ENCODE peak calls at places on chromosomes 12 and 14, in ten cellular contexts. One of them, this sample, is unnamed.

GRCh38 chr12:57591567-57592325 is 754 bp downstream of the PIP4K2C start:
- DNase-seq in head of caudate nucleus: peak
- DNase-seq in left ventricle myocardium inferior: no peak
- DNase-seq in ascending aorta: no peak
- DNase-seq in uterus: no peak
- DNase-seq in cardiac muscle cell: peak
- DNase-seq in endodermal cell: peak
- DNase-seq in kidney tubule cell: peak
- DNase-seq in activated naive CD8-positive, alpha-beta T cell treated with anti-CD3 and anti-CD28 coated beads, Interleukin-2, amount 50 U/mL, for 24 hours: no peak
- DNase-seq in prostate gland: no peak
- DNase-seq in this sample: no peak

GRCh38 chr14:66109426-66109825 is 376.7 kb upstream of the CCDC196 start:
- DNase-seq in head of caudate nucleus: no peak
- DNase-seq in left ventricle myocardium inferior: no peak
- DNase-seq in ascending aorta: no peak
- DNase-seq in uterus: no peak
- DNase-seq in cardiac muscle cell: no peak
- DNase-seq in endodermal cell: no peak
- DNase-seq in kidney tubule cell: no peak
- DNase-seq in activated naive CD8-positive, alpha-beta T cell treated with anti-CD3 and anti-CD28 coated beads, Interleukin-2, amount 50 U/mL, for 24 hours: no peak
- DNase-seq in prostate gland: no peak
- DNase-seq in this sample: no peak

GRCh38 chr12:124493809-124494750 is 73.3 kb downstream of the NCOR2 start:
- DNase-seq in head of caudate nucleus: no peak
- DNase-seq in left ventricle myocardium inferior: no peak
- DNase-seq in ascending aorta: no peak
- DNase-seq in uterus: no peak
- DNase-seq in cardiac muscle cell: no peak
- DNase-seq in endodermal cell: no peak
- DNase-seq in kidney tubule cell: no peak
- DNase-seq in activated naive CD8-positive, alpha-beta T cell treated with anti-CD3 and anti-CD28 coated beads, Interleukin-2, amount 50 U/mL, for 24 hours: peak
- DNase-seq in prostate gland: no peak
- DNase-seq in this sample: peak

GRCh38 chr14:104724407-104724980 is 465 bp downstream of the ADSS1 start:
- DNase-seq in head of caudate nucleus: no peak
- DNase-seq in left ventricle myocardium inferior: peak
- DNase-seq in ascending aorta: no peak
- DNase-seq in uterus: peak
- DNase-seq in cardiac muscle cell: peak
- DNase-seq in endodermal cell: no peak
- DNase-seq in kidney tubule cell: peak
- DNase-seq in activated naive CD8-positive, alpha-beta T cell treated with anti-CD3 and anti-CD28 coated beads, Interleukin-2, amount 50 U/mL, for 24 hours: peak
- DNase-seq in prostate gland: no peak
- DNase-seq in this sample: no peak

GRCh38 chr14:63508033-63508432 is 35.1 kb downstream of the PPP2R5E start:
- DNase-seq in head of caudate nucleus: no peak
- DNase-seq in left ventricle myocardium inferior: no peak
- DNase-seq in ascending aorta: no peak
- DNase-seq in uterus: no peak
- DNase-seq in cardiac muscle cell: no peak
- DNase-seq in endodermal cell: no peak
- DNase-seq in kidney tubule cell: no peak
- DNase-seq in activated naive CD8-positive, alpha-beta T cell treated with anti-CD3 and anti-CD28 coated beads, Interleukin-2, amount 50 U/mL, for 24 hours: no peak
- DNase-seq in prostate gland: no peak
- DNase-seq in this sample: no peak

GRCh38 chr14:64722842-64723447 is 18.7 kb downstream of the PLEKHG3 start:
- DNase-seq in head of caudate nucleus: no peak
- DNase-seq in left ventricle myocardium inferior: no peak
- DNase-seq in ascending aorta: no peak
- DNase-seq in uterus: no peak
- DNase-seq in cardiac muscle cell: no peak
- DNase-seq in endodermal cell: no peak
- DNase-seq in kidney tubule cell: no peak
- DNase-seq in activated naive CD8-positive, alpha-beta T cell treated with anti-CD3 and anti-CD28 coated beads, Interleukin-2, amount 50 U/mL, for 24 hours: no peak
- DNase-seq in prostate gland: no peak
- DNase-seq in this sample: no peak

GRCh38 chr14:81818271-81818670 is 284.6 kb upstream of the SEL1L start:
- DNase-seq in head of caudate nucleus: no peak
- DNase-seq in left ventricle myocardium inferior: no peak
- DNase-seq in ascending aorta: no peak
- DNase-seq in uterus: no peak
- DNase-seq in cardiac muscle cell: no peak
- DNase-seq in endodermal cell: no peak
- DNase-seq in kidney tubule cell: no peak
- DNase-seq in activated naive CD8-positive, alpha-beta T cell treated with anti-CD3 and anti-CD28 coated beads, Interleukin-2, amount 50 U/mL, for 24 hours: no peak
- DNase-seq in prostate gland: no peak
- DNase-seq in this sample: no peak

GRCh38 chr14:61203059-61203753 is 77.9 kb downstream of the TMEM30B start:
- DNase-seq in head of caudate nucleus: no peak
- DNase-seq in left ventricle myocardium inferior: no peak
- DNase-seq in ascending aorta: no peak
- DNase-seq in uterus: no peak
- DNase-seq in cardiac muscle cell: no peak
- DNase-seq in endodermal cell: no peak
- DNase-seq in kidney tubule cell: no peak
- DNase-seq in activated naive CD8-positive, alpha-beta T cell treated with anti-CD3 and anti-CD28 coated beads, Interleukin-2, amount 50 U/mL, for 24 hours: no peak
- DNase-seq in prostate gland: no peak
- DNase-seq in this sample: no peak

GRCh38 chr14:85634205-85634604 is 104.3 kb downstream of the FLRT2 start:
- DNase-seq in head of caudate nucleus: no peak
- DNase-seq in left ventricle myocardium inferior: no peak
- DNase-seq in ascending aorta: no peak
- DNase-seq in uterus: no peak
- DNase-seq in cardiac muscle cell: no peak
- DNase-seq in endodermal cell: no peak
- DNase-seq in kidney tubule cell: peak
- DNase-seq in activated naive CD8-positive, alpha-beta T cell treated with anti-CD3 and anti-CD28 coated beads, Interleukin-2, amount 50 U/mL, for 24 hours: no peak
- DNase-seq in prostate gland: no peak
- DNase-seq in this sample: no peak

GRCh38 chr12:34391771-34392581 is 369.7 kb downstream of the ALG10 start:
- DNase-seq in head of caudate nucleus: peak
- DNase-seq in left ventricle myocardium inferior: peak
- DNase-seq in ascending aorta: no peak
- DNase-seq in uterus: no peak
- DNase-seq in cardiac muscle cell: no peak
- DNase-seq in endodermal cell: peak
- DNase-seq in kidney tubule cell: no peak
- DNase-seq in activated naive CD8-positive, alpha-beta T cell treated with anti-CD3 and anti-CD28 coated beads, Interleukin-2, amount 50 U/mL, for 24 hours: no peak
- DNase-seq in prostate gland: no peak
- DNase-seq in this sample: no peak

GRCh38 chr14:93962701-93963601 is 13.4 kb downstream of the ASB2 start:
- DNase-seq in head of caudate nucleus: peak
- DNase-seq in left ventricle myocardium inferior: no peak
- DNase-seq in ascending aorta: no peak
- DNase-seq in uterus: no peak
- DNase-seq in cardiac muscle cell: no peak
- DNase-seq in endodermal cell: no peak
- DNase-seq in kidney tubule cell: peak
- DNase-seq in activated naive CD8-positive, alpha-beta T cell treated with anti-CD3 and anti-CD28 coated beads, Interleukin-2, amount 50 U/mL, for 24 hours: peak
- DNase-seq in prostate gland: no peak
- DNase-seq in this sample: peak

GRCh38 chr14:50967719-50968266 is 23.5 kb upstream of the PYGL start:
- DNase-seq in head of caudate nucleus: no peak
- DNase-seq in left ventricle myocardium inferior: no peak
- DNase-seq in ascending aorta: no peak
- DNase-seq in uterus: no peak
- DNase-seq in cardiac muscle cell: no peak
- DNase-seq in endodermal cell: no peak
- DNase-seq in kidney tubule cell: no peak
- DNase-seq in activated naive CD8-positive, alpha-beta T cell treated with anti-CD3 and anti-CD28 coated beads, Interleukin-2, amount 50 U/mL, for 24 hours: no peak
- DNase-seq in prostate gland: no peak
- DNase-seq in this sample: no peak

GRCh38 chr14:65413739-65414045 is 1.2 kb downstream of the FUT8 start:
- DNase-seq in head of caudate nucleus: no peak
- DNase-seq in left ventricle myocardium inferior: no peak
- DNase-seq in ascending aorta: no peak
- DNase-seq in uterus: no peak
- DNase-seq in cardiac muscle cell: no peak
- DNase-seq in endodermal cell: no peak
- DNase-seq in kidney tubule cell: no peak
- DNase-seq in activated naive CD8-positive, alpha-beta T cell treated with anti-CD3 and anti-CD28 coated beads, Interleukin-2, amount 50 U/mL, for 24 hours: no peak
- DNase-seq in prostate gland: no peak
- DNase-seq in this sample: peak

GRCh38 chr12:132481771-132482745 is 7.9 kb upstream of the FBRSL1 start:
- DNase-seq in head of caudate nucleus: no peak
- DNase-seq in left ventricle myocardium inferior: no peak
- DNase-seq in ascending aorta: no peak
- DNase-seq in uterus: no peak
- DNase-seq in cardiac muscle cell: no peak
- DNase-seq in endodermal cell: no peak
- DNase-seq in kidney tubule cell: no peak
- DNase-seq in activated naive CD8-positive, alpha-beta T cell treated with anti-CD3 and anti-CD28 coated beads, Interleukin-2, amount 50 U/mL, for 24 hours: no peak
- DNase-seq in prostate gland: no peak
- DNase-seq in this sample: no peak

GRCh38 chr12:27422697-27423096 is 23.8 kb upstream of the SMCO2 start:
- DNase-seq in head of caudate nucleus: no peak
- DNase-seq in left ventricle myocardium inferior: no peak
- DNase-seq in ascending aorta: no peak
- DNase-seq in uterus: no peak
- DNase-seq in cardiac muscle cell: no peak
- DNase-seq in endodermal cell: peak
- DNase-seq in kidney tubule cell: no peak
- DNase-seq in activated naive CD8-positive, alpha-beta T cell treated with anti-CD3 and anti-CD28 coated beads, Interleukin-2, amount 50 U/mL, for 24 hours: no peak
- DNase-seq in prostate gland: no peak
- DNase-seq in this sample: no peak

GRCh38 chr14:52455291-52456088 is 96.8 kb downstream of the TXNDC16 start:
- DNase-seq in head of caudate nucleus: no peak
- DNase-seq in left ventricle myocardium inferior: no peak
- DNase-seq in ascending aorta: no peak
- DNase-seq in uterus: no peak
- DNase-seq in cardiac muscle cell: no peak
- DNase-seq in endodermal cell: no peak
- DNase-seq in kidney tubule cell: peak
- DNase-seq in activated naive CD8-positive, alpha-beta T cell treated with anti-CD3 and anti-CD28 coated beads, Interleukin-2, amount 50 U/mL, for 24 hours: no peak
- DNase-seq in prostate gland: no peak
- DNase-seq in this sample: no peak

GRCh38 chr14:92973265-92973797 is 50.4 kb downstream of the CHGA start:
- DNase-seq in head of caudate nucleus: peak
- DNase-seq in left ventricle myocardium inferior: peak
- DNase-seq in ascending aorta: no peak
- DNase-seq in uterus: peak
- DNase-seq in cardiac muscle cell: peak
- DNase-seq in endodermal cell: peak
- DNase-seq in kidney tubule cell: peak
- DNase-seq in activated naive CD8-positive, alpha-beta T cell treated with anti-CD3 and anti-CD28 coated beads, Interleukin-2, amount 50 U/mL, for 24 hours: peak
- DNase-seq in prostate gland: peak
- DNase-seq in this sample: no peak

GRCh38 chr14:91924871-91925726 is 22.4 kb downstream of the FBLN5 start:
- DNase-seq in head of caudate nucleus: no peak
- DNase-seq in left ventricle myocardium inferior: no peak
- DNase-seq in ascending aorta: no peak
- DNase-seq in uterus: no peak
- DNase-seq in cardiac muscle cell: no peak
- DNase-seq in endodermal cell: no peak
- DNase-seq in kidney tubule cell: no peak
- DNase-seq in activated naive CD8-positive, alpha-beta T cell treated with anti-CD3 and anti-CD28 coated beads, Interleukin-2, amount 50 U/mL, for 24 hours: no peak
- DNase-seq in prostate gland: no peak
- DNase-seq in this sample: no peak

GRCh38 chr12:24079083-24079482 is 129.6 kb upstream of the SOX5 start:
- DNase-seq in head of caudate nucleus: no peak
- DNase-seq in left ventricle myocardium inferior: no peak
- DNase-seq in ascending aorta: no peak
- DNase-seq in uterus: no peak
- DNase-seq in cardiac muscle cell: no peak
- DNase-seq in endodermal cell: no peak
- DNase-seq in kidney tubule cell: no peak
- DNase-seq in activated naive CD8-positive, alpha-beta T cell treated with anti-CD3 and anti-CD28 coated beads, Interleukin-2, amount 50 U/mL, for 24 hours: no peak
- DNase-seq in prostate gland: no peak
- DNase-seq in this sample: no peak

GRCh38 chr12:572532-572899 is 90.7 kb downstream of the NINJ2 start:
- DNase-seq in head of caudate nucleus: no peak
- DNase-seq in left ventricle myocardium inferior: no peak
- DNase-seq in ascending aorta: no peak
- DNase-seq in uterus: no peak
- DNase-seq in cardiac muscle cell: no peak
- DNase-seq in endodermal cell: no peak
- DNase-seq in kidney tubule cell: peak
- DNase-seq in activated naive CD8-positive, alpha-beta T cell treated with anti-CD3 and anti-CD28 coated beads, Interleukin-2, amount 50 U/mL, for 24 hours: no peak
- DNase-seq in prostate gland: no peak
- DNase-seq in this sample: no peak

GRCh38 chr14:96299441-96299840 is 43.4 kb downstream of the BDKRB1 start:
- DNase-seq in head of caudate nucleus: no peak
- DNase-seq in left ventricle myocardium inferior: no peak
- DNase-seq in ascending aorta: no peak
- DNase-seq in uterus: no peak
- DNase-seq in cardiac muscle cell: no peak
- DNase-seq in endodermal cell: no peak
- DNase-seq in kidney tubule cell: no peak
- DNase-seq in activated naive CD8-positive, alpha-beta T cell treated with anti-CD3 and anti-CD28 coated beads, Interleukin-2, amount 50 U/mL, for 24 hours: no peak
- DNase-seq in prostate gland: no peak
- DNase-seq in this sample: no peak

GRCh38 chr12:80272516-80272915 is 171.5 kb upstream of the PTPRQ start:
- DNase-seq in head of caudate nucleus: no peak
- DNase-seq in left ventricle myocardium inferior: no peak
- DNase-seq in ascending aorta: no peak
- DNase-seq in uterus: no peak
- DNase-seq in cardiac muscle cell: no peak
- DNase-seq in endodermal cell: no peak
- DNase-seq in kidney tubule cell: no peak
- DNase-seq in activated naive CD8-positive, alpha-beta T cell treated with anti-CD3 and anti-CD28 coated beads, Interleukin-2, amount 50 U/mL, for 24 hours: no peak
- DNase-seq in prostate gland: no peak
- DNase-seq in this sample: no peak

GRCh38 chr14:93832076-93832475 is 43.8 kb upstream of the PRIMA1 start:
- DNase-seq in head of caudate nucleus: no peak
- DNase-seq in left ventricle myocardium inferior: no peak
- DNase-seq in ascending aorta: no peak
- DNase-seq in uterus: no peak
- DNase-seq in cardiac muscle cell: no peak
- DNase-seq in endodermal cell: no peak
- DNase-seq in kidney tubule cell: no peak
- DNase-seq in activated naive CD8-positive, alpha-beta T cell treated with anti-CD3 and anti-CD28 coated beads, Interleukin-2, amount 50 U/mL, for 24 hours: no peak
- DNase-seq in prostate gland: no peak
- DNase-seq in this sample: no peak

GRCh38 chr12:24960222-24960855 is 11.4 kb upstream of the BCAT1 start:
- DNase-seq in head of caudate nucleus: peak
- DNase-seq in left ventricle myocardium inferior: no peak
- DNase-seq in ascending aorta: no peak
- DNase-seq in uterus: no peak
- DNase-seq in cardiac muscle cell: peak
- DNase-seq in endodermal cell: peak
- DNase-seq in kidney tubule cell: peak
- DNase-seq in activated naive CD8-positive, alpha-beta T cell treated with anti-CD3 and anti-CD28 coated beads, Interleukin-2, amount 50 U/mL, for 24 hours: peak
- DNase-seq in prostate gland: no peak
- DNase-seq in this sample: no peak

GRCh38 chr12:3712209-3712992 is 40.5 kb downstream of the CRACR2A start:
- DNase-seq in head of caudate nucleus: no peak
- DNase-seq in left ventricle myocardium inferior: no peak
- DNase-seq in ascending aorta: no peak
- DNase-seq in uterus: no peak
- DNase-seq in cardiac muscle cell: no peak
- DNase-seq in endodermal cell: no peak
- DNase-seq in kidney tubule cell: no peak
- DNase-seq in activated naive CD8-positive, alpha-beta T cell treated with anti-CD3 and anti-CD28 coated beads, Interleukin-2, amount 50 U/mL, for 24 hours: no peak
- DNase-seq in prostate gland: no peak
- DNase-seq in this sample: no peak

GRCh38 chr12:89540586-89540985 is 14.7 kb upstream of the POC1B start:
- DNase-seq in head of caudate nucleus: no peak
- DNase-seq in left ventricle myocardium inferior: no peak
- DNase-seq in ascending aorta: no peak
- DNase-seq in uterus: no peak
- DNase-seq in cardiac muscle cell: no peak
- DNase-seq in endodermal cell: no peak
- DNase-seq in kidney tubule cell: no peak
- DNase-seq in activated naive CD8-positive, alpha-beta T cell treated with anti-CD3 and anti-CD28 coated beads, Interleukin-2, amount 50 U/mL, for 24 hours: no peak
- DNase-seq in prostate gland: no peak
- DNase-seq in this sample: no peak

GRCh38 chr14:100317897-100318808 is 5.0 kb upstream of the SLC25A47 start:
- DNase-seq in head of caudate nucleus: peak
- DNase-seq in left ventricle myocardium inferior: peak
- DNase-seq in ascending aorta: no peak
- DNase-seq in uterus: peak
- DNase-seq in cardiac muscle cell: peak
- DNase-seq in endodermal cell: peak
- DNase-seq in kidney tubule cell: peak
- DNase-seq in activated naive CD8-positive, alpha-beta T cell treated with anti-CD3 and anti-CD28 coated beads, Interleukin-2, amount 50 U/mL, for 24 hours: peak
- DNase-seq in prostate gland: peak
- DNase-seq in this sample: peak

GRCh38 chr12:81627336-81628189 is 131.6 kb downstream of the PPFIA2 start:
- DNase-seq in head of caudate nucleus: peak
- DNase-seq in left ventricle myocardium inferior: no peak
- DNase-seq in ascending aorta: no peak
- DNase-seq in uterus: no peak
- DNase-seq in cardiac muscle cell: peak
- DNase-seq in endodermal cell: no peak
- DNase-seq in kidney tubule cell: peak
- DNase-seq in activated naive CD8-positive, alpha-beta T cell treated with anti-CD3 and anti-CD28 coated beads, Interleukin-2, amount 50 U/mL, for 24 hours: no peak
- DNase-seq in prostate gland: peak
- DNase-seq in this sample: no peak